ENCODE peak calls at places on chromosomes 12 and 14, in seven cellular contexts. U is sigmoid colon, T is transverse colon, X is endothelial cell of umbilical vein, J is spleen, A is breast epithelium, O is GM12878. C is an unnamed sample.

GRCh38 chr14:99481745-99482099 is 513 bp downstream of the CCNK start:
- DNase-seq in U (no peak), T (no peak), X (no peak), J (no peak), A (no peak), O (no peak), C (peak; percentile 19)

GRCh38 chr12:68240975-68241374 is 12.4 kb downstream of the IL22 start:
- DNase-seq in U (no peak), T (peak; percentile 29), X (peak; percentile 8), J (peak; percentile 80), A (no peak), O (peak; percentile 86), C (no peak)

GRCh38 chr14:64891839-64892375 is 12.2 kb upstream of the SPTB start:
- DNase-seq in U (no peak), T (peak; percentile 15), X (peak; percentile 72), J (no peak), A (no peak), O (peak; percentile 36), C (peak; percentile 44)

GRCh38 chr14:75162631-75163030 is 13.8 kb downstream of the TMED10 start:
- DNase-seq in U (no peak), T (no peak), X (no peak), J (no peak), A (no peak), O (no peak), C (no peak)

GRCh38 chr12:131990066-131990979 is 40.6 kb downstream of the EP400 start:
- DNase-seq in U (no peak), T (no peak), X (no peak), J (no peak), A (no peak), O (no peak), C (no peak)

GRCh38 chr12:31728289-31728916 is 418 bp downstream of the AMN1 start:
- DNase-seq in U (peak; percentile 70), T (peak; percentile 62), X (no peak), J (no peak), A (no peak), O (no peak), C (peak; percentile 34)

GRCh38 chr14:58963873-58964597 is 224.4 kb upstream of the DAAM1 start:
- DNase-seq in U (no peak), T (no peak), X (no peak), J (no peak), A (no peak), O (no peak), C (no peak)

GRCh38 chr14:32444262-32444661 is 115.2 kb downstream of the AKAP6 start:
- DNase-seq in U (no peak), T (no peak), X (no peak), J (no peak), A (no peak), O (no peak), C (no peak)

GRCh38 chr12:29782285-29782820 is 1.4 kb downstream of the TMTC1 start:
- DNase-seq in U (no peak), T (no peak), X (peak; percentile 63), J (no peak), A (no peak), O (no peak), C (peak; percentile 11)

GRCh38 chr12:88393017-88393767 is 187.1 kb downstream of the KITLG start:
- DNase-seq in U (no peak), T (no peak), X (peak; percentile 53), J (no peak), A (no peak), O (no peak), C (no peak)

GRCh38 chr12:12405882-12406281 is 49.0 kb downstream of the BORCS5 start:
- DNase-seq in U (no peak), T (peak; percentile 77), X (no peak), J (no peak), A (peak; percentile 83), O (no peak), C (peak; percentile 89)

GRCh38 chr12:12400793-12401192 is 43.9 kb downstream of the BORCS5 start:
- DNase-seq in U (no peak), T (no peak), X (no peak), J (no peak), A (no peak), O (no peak), C (no peak)

GRCh38 chr12:12406762-12407161 is 49.9 kb downstream of the BORCS5 start:
- DNase-seq in U (no peak), T (no peak), X (no peak), J (no peak), A (no peak), O (no peak), C (no peak)

GRCh38 chr12:12403264-12404248 is 46.7 kb downstream of the BORCS5 start:
- DNase-seq in U (no peak), T (peak; percentile 54), X (peak; percentile 75), J (no peak), A (no peak), O (no peak), C (no peak)

GRCh38 chr12:12404297-12404696 is 47.4 kb downstream of the BORCS5 start:
- DNase-seq in U (no peak), T (no peak), X (no peak), J (no peak), A (no peak), O (no peak), C (no peak)
- TF ChIP-seq POLR2A in U (no peak), T (no peak), X (no peak), J (no peak), A (no peak), O (no peak), C (no peak)

GRCh38 chr12:104568881-104569280 is 112.1 kb downstream of the CHST11 start:
- DNase-seq in U (no peak), T (no peak), X (no peak), J (no peak), A (no peak), O (no peak), C (no peak)

GRCh38 chr12:104566244-104566993 is 109.7 kb downstream of the CHST11 start:
- DNase-seq in U (no peak), T (no peak), X (no peak), J (no peak), A (no peak), O (no peak), C (no peak)

GRCh38 chr12:104562763-104563162 is 106.0 kb downstream of the CHST11 start:
- DNase-seq in U (no peak), T (no peak), X (no peak), J (no peak), A (no peak), O (no peak), C (no peak)

GRCh38 chr12:104567832-104568490 is 111.2 kb downstream of the CHST11 start:
- DNase-seq in U (no peak), T (no peak), X (no peak), J (no peak), A (no peak), O (no peak), C (no peak)

GRCh38 chr12:104565606-104566243 is 109.0 kb downstream of the CHST11 start:
- DNase-seq in U (peak; percentile 68), T (no peak), X (no peak), J (no peak), A (no peak), O (no peak), C (no peak)
- TF ChIP-seq POLR2AphosphoS5 in U (peak; percentile 35), T (peak; percentile 51), X (no peak), J (no peak), A (no peak), O (no peak), C (peak; percentile 11)

GRCh38 chr14:49622022-49622607 is 1.5 kb downstream of the MGAT2 start:
- DNase-seq in U (no peak), T (no peak), X (peak; percentile 18), J (no peak), A (no peak), O (no peak), C (no peak)

GRCh38 chr14:49621114-49621881 is 699 bp downstream of the MGAT2 start:
- DNase-seq in U (peak; percentile 86), T (peak; percentile 75), X (peak; percentile 6), J (peak; percentile 97), A (peak; percentile 73), O (no peak), C (peak; percentile 27)

GRCh38 chr14:49617846-49618519 is 2.4 kb downstream of the RPL36AL start:
- DNase-seq in U (no peak), T (no peak), X (no peak), J (no peak), A (no peak), O (no peak), C (no peak)

GRCh38 chr14:49619730-49620129 is 696 bp downstream of the RPL36AL start:
- DNase-seq in U (no peak), T (no peak), X (no peak), J (no peak), A (no peak), O (no peak), C (no peak)

GRCh38 chr14:49620182-49621113 is at the start of the genes MGAT2 and RPL36AL:
- DNase-seq in U (peak; percentile 99), T (peak; percentile 99), X (peak; percentile 99), J (peak; percentile 98), A (peak; percentile 97), O (peak; percentile 97), C (peak; percentile 98)
- TF ChIP-seq POLR2A in U (peak; percentile 98), T (peak; percentile 99), X (peak; percentile 94), J (peak; percentile 71), A (peak; percentile 92), O (peak; percentile 99), C (peak; percentile 91)

DNA sequence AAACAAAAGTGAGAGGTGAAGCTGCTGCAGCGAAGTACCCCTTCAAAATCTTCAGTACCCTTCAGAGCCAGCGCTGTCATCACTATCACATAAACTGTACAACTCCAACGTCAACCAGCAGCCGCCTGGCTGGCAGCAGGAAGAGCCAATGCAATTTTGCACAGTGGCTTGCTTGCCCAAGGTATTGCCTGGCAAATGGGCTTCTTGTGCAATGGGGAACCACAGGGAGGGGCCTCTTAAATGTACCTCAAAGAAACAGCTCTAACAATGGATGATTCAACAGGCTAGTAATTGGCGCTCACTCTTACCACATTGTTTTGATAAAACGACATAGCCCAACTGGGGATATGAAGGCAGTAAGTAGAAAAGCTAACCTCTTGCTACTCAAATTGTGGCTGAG is 125.5 kb upstream of the HIF1A start:
- DNase-seq in U (peak; percentile 76), T (no peak), X (peak; percentile 63), J (peak; percentile 86), A (no peak), O (no peak), C (no peak)
- TF ChIP-seq POLR2AphosphoS5 in U (peak; percentile 68), T (peak; percentile 32), X (no peak), J (peak; percentile 62), A (peak; percentile 82), O (no peak), C (no peak)

GRCh38 chr14:83129503-83129902 is 1595.8 kb upstream of the SEL1L start:
- DNase-seq in U (no peak), T (no peak), X (no peak), J (no peak), A (no peak), O (no peak), C (no peak)

GRCh38 chr14:83133986-83134664 is 1600.5 kb upstream of the SEL1L start:
- DNase-seq in U (no peak), T (no peak), X (no peak), J (no peak), A (no peak), O (no peak), C (no peak)
- TF ChIP-seq POLR2A in U (no peak), T (no peak), X (no peak), J (no peak), A (no peak), O (no peak), C (no peak)

DNA sequence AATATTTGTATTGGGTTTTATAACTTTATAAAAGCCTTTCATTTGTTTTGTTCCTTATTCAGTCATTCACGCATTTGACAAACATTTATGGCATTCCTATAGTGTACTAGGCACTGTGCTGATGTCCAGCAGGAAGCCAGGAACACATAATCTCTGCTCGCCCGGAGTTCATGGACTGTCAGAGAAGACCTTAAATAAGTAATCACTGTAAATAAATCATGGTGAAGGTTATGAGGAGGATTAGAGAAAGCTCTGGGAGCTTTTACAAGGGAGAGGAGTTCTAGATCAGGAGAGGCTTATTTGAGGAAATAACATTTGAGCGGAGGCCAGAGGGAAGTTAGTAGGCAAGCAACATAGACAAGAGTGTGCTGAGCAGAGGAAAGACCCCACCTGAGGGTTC is 1.4 kb upstream of the RDH11 start:
- DNase-seq in U (no peak), T (no peak), X (no peak), J (no peak), A (no peak), O (no peak), C (no peak)
- TF ChIP-seq POLR2AphosphoS5 in U (no peak), T (no peak), X (no peak), J (no peak), A (no peak), O (no peak), C (peak; percentile 58)

C was measured in prostate gland.